ENCODE peak calls at places on chromosomes 2 and 18, in eight cellular contexts. One of them, this sample, is unnamed.

GRCh38 chr2:223101340-223102039 is 49.5 kb downstream of the KCNE4 start:
- DNase-seq in tibial artery: no peak
- DNase-seq in cardiac muscle cell: peak
- DNase-seq in brain microvascular endothelial cell: peak
- DNase-seq in fibroblast of mammary gland: peak
- DNase-seq in endothelial cell of umbilical vein: peak
- DNase-seq in WERI-Rb-1: peak
- DNase-seq in AG04449: no peak
- DNase-seq in this sample: peak

GRCh38 chr2:120520929-120521912 is 175.3 kb downstream of the INHBB start:
- DNase-seq in endothelial cell of umbilical vein: peak
- DNase-seq in WERI-Rb-1: peak
- DNase-seq in tibial artery: no peak
- DNase-seq in AG04449: no peak
- DNase-seq in brain microvascular endothelial cell: peak
- DNase-seq in fibroblast of mammary gland: peak
- DNase-seq in cardiac muscle cell: peak
- DNase-seq in this sample: peak

GRCh38 chr2:235002198-235003095 is 50.6 kb downstream of the SH3BP4 start:
- DNase-seq in cardiac muscle cell: no peak
- DNase-seq in endothelial cell of umbilical vein: no peak
- DNase-seq in WERI-Rb-1: no peak
- DNase-seq in brain microvascular endothelial cell: no peak
- DNase-seq in fibroblast of mammary gland: peak
- DNase-seq in AG04449: no peak
- DNase-seq in tibial artery: no peak
- DNase-seq in this sample: no peak

GRCh38 chr18:28526196-28526595 is 349.3 kb upstream of the CDH2 start:
- DNase-seq in AG04449: no peak
- DNase-seq in fibroblast of mammary gland: no peak
- DNase-seq in brain microvascular endothelial cell: no peak
- DNase-seq in cardiac muscle cell: no peak
- DNase-seq in tibial artery: no peak
- DNase-seq in endothelial cell of umbilical vein: no peak
- DNase-seq in WERI-Rb-1: no peak
- DNase-seq in this sample: no peak

GRCh38 chr2:128425216-128425615 is 106.5 kb upstream of the HS6ST1 start:
- DNase-seq in fibroblast of mammary gland: no peak
- DNase-seq in AG04449: no peak
- DNase-seq in cardiac muscle cell: no peak
- DNase-seq in tibial artery: no peak
- DNase-seq in WERI-Rb-1: peak
- DNase-seq in brain microvascular endothelial cell: no peak
- DNase-seq in endothelial cell of umbilical vein: no peak
- DNase-seq in this sample: no peak

GRCh38 chr2:54396107-54396506 is 60.0 kb upstream of the SPTBN1 start:
- DNase-seq in tibial artery: no peak
- DNase-seq in WERI-Rb-1: no peak
- DNase-seq in endothelial cell of umbilical vein: peak
- DNase-seq in cardiac muscle cell: no peak
- DNase-seq in AG04449: no peak
- DNase-seq in brain microvascular endothelial cell: peak
- DNase-seq in fibroblast of mammary gland: peak
- DNase-seq in this sample: peak

GRCh38 chr2:231218356-231218755 is 19.9 kb downstream of the ARMC9 start:
- DNase-seq in fibroblast of mammary gland: no peak
- DNase-seq in WERI-Rb-1: no peak
- DNase-seq in AG04449: no peak
- DNase-seq in brain microvascular endothelial cell: no peak
- DNase-seq in tibial artery: no peak
- DNase-seq in endothelial cell of umbilical vein: no peak
- DNase-seq in cardiac muscle cell: no peak
- DNase-seq in this sample: no peak

GRCh38 chr2:14140009-14140408 is 492.5 kb upstream of the LRATD1 start:
- DNase-seq in WERI-Rb-1: no peak
- DNase-seq in AG04449: no peak
- DNase-seq in endothelial cell of umbilical vein: no peak
- DNase-seq in fibroblast of mammary gland: no peak
- DNase-seq in brain microvascular endothelial cell: no peak
- DNase-seq in tibial artery: no peak
- DNase-seq in cardiac muscle cell: no peak
- DNase-seq in this sample: no peak

GRCh38 chr18:63022429-63023022 is 297.0 kb downstream of the BCL2 start:
- DNase-seq in endothelial cell of umbilical vein: no peak
- DNase-seq in AG04449: no peak
- DNase-seq in brain microvascular endothelial cell: no peak
- DNase-seq in fibroblast of mammary gland: no peak
- DNase-seq in cardiac muscle cell: peak
- DNase-seq in tibial artery: no peak
- DNase-seq in WERI-Rb-1: no peak
- DNase-seq in this sample: no peak

GRCh38 chr18:63028380-63028779 is 291.2 kb downstream of the BCL2 start:
- DNase-seq in tibial artery: no peak
- DNase-seq in endothelial cell of umbilical vein: no peak
- DNase-seq in cardiac muscle cell: no peak
- DNase-seq in brain microvascular endothelial cell: no peak
- DNase-seq in AG04449: no peak
- DNase-seq in fibroblast of mammary gland: no peak
- DNase-seq in WERI-Rb-1: no peak
- DNase-seq in this sample: no peak

DNA sequence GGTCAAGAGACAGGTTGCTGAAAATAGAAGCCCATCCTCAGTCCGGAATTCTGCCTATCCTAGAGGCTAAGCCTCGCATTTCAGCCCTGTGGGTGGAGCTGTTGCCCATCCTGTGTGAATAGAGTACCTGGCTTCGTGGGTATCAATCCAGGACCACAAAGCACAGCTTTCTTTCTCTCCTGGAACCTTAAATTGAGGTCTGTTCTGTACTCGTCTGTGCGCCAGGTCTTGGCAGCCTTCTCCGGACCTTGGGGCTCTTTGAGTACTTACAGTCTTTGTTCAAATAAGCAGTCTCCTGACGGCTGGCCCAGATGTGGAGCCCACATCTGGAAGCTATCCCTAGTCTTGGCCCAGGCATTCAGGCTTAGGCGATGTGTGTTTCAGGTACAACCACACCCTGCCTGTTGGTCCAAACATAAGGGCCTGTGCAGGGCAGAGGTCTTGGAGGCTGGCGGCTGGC is 294.3 kb downstream of the BCL2 start:
- DNase-seq in cardiac muscle cell: peak
- DNase-seq in AG04449: no peak
- DNase-seq in tibial artery: no peak
- DNase-seq in fibroblast of mammary gland: peak
- DNase-seq in endothelial cell of umbilical vein: no peak
- DNase-seq in WERI-Rb-1: peak
- DNase-seq in brain microvascular endothelial cell: no peak
- DNase-seq in this sample: peak
- TF ChIP-seq CTCF in cardiac muscle cell: peak
- TF ChIP-seq CTCF in AG04449: no peak
- TF ChIP-seq CTCF in tibial artery: no peak
- TF ChIP-seq CTCF in fibroblast of mammary gland: peak
- TF ChIP-seq CTCF in endothelial cell of umbilical vein: no peak
- TF ChIP-seq CTCF in WERI-Rb-1: peak
- TF ChIP-seq CTCF in brain microvascular endothelial cell: peak
- TF ChIP-seq CTCF in this sample: peak

GRCh38 chr2:48469731-48470130 is 60.2 kb upstream of the STON1 start:
- DNase-seq in WERI-Rb-1: no peak
- DNase-seq in brain microvascular endothelial cell: no peak
- DNase-seq in fibroblast of mammary gland: no peak
- DNase-seq in endothelial cell of umbilical vein: no peak
- DNase-seq in cardiac muscle cell: no peak
- DNase-seq in tibial artery: no peak
- DNase-seq in AG04449: no peak
- DNase-seq in this sample: no peak

GRCh38 chr2:48474599-48475298 is 55.2 kb upstream of the STON1 start:
- DNase-seq in tibial artery: no peak
- DNase-seq in fibroblast of mammary gland: peak
- DNase-seq in cardiac muscle cell: peak
- DNase-seq in brain microvascular endothelial cell: no peak
- DNase-seq in AG04449: no peak
- DNase-seq in WERI-Rb-1: no peak
- DNase-seq in endothelial cell of umbilical vein: no peak
- DNase-seq in this sample: peak

GRCh38 chr2:48467637-48468036 is 62.3 kb upstream of the STON1 start:
- DNase-seq in tibial artery: no peak
- DNase-seq in endothelial cell of umbilical vein: no peak
- DNase-seq in fibroblast of mammary gland: peak
- DNase-seq in cardiac muscle cell: no peak
- DNase-seq in WERI-Rb-1: no peak
- DNase-seq in brain microvascular endothelial cell: no peak
- DNase-seq in AG04449: no peak
- DNase-seq in this sample: no peak

DNA sequence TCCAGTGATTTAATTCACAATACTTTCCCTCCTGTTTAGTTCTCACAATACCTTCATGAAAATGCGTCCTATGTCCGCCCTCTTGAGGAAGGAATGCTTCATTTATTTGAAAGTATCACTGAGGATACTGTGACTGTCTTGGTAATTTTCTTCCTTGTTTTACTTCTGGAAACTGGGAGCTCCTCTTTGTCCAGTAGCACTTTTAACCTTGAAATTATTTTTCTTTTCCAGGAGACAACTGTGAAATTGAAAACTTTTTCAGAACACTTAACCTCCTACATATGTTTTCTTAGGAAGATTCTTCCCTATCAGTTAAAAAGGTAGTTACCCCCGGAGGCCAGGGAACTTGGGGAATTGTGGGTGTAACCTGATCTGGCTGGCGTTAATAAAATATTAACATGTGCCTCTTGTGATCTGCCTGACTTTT is 58.9 kb upstream of the STON1 start:
- DNase-seq in fibroblast of mammary gland: peak
- DNase-seq in cardiac muscle cell: peak
- DNase-seq in tibial artery: no peak
- DNase-seq in endothelial cell of umbilical vein: peak
- DNase-seq in brain microvascular endothelial cell: peak
- DNase-seq in AG04449: no peak
- DNase-seq in WERI-Rb-1: peak
- DNase-seq in this sample: peak
- TF ChIP-seq CTCF in fibroblast of mammary gland: peak
- TF ChIP-seq CTCF in cardiac muscle cell: peak
- TF ChIP-seq CTCF in tibial artery: peak
- TF ChIP-seq CTCF in endothelial cell of umbilical vein: peak
- TF ChIP-seq CTCF in brain microvascular endothelial cell: peak
- TF ChIP-seq CTCF in AG04449: peak
- TF ChIP-seq CTCF in WERI-Rb-1: peak
- TF ChIP-seq CTCF in this sample: peak

GRCh38 chr2:161662373-161662772 is 38.2 kb downstream of the SLC4A10 start:
- DNase-seq in tibial artery: no peak
- DNase-seq in endothelial cell of umbilical vein: no peak
- DNase-seq in WERI-Rb-1: no peak
- DNase-seq in AG04449: no peak
- DNase-seq in cardiac muscle cell: no peak
- DNase-seq in brain microvascular endothelial cell: no peak
- DNase-seq in fibroblast of mammary gland: no peak
- DNase-seq in this sample: no peak
- TF ChIP-seq CTCF in tibial artery: no peak
- TF ChIP-seq CTCF in endothelial cell of umbilical vein: no peak
- TF ChIP-seq CTCF in WERI-Rb-1: no peak
- TF ChIP-seq CTCF in AG04449: no peak
- TF ChIP-seq CTCF in cardiac muscle cell: no peak
- TF ChIP-seq CTCF in brain microvascular endothelial cell: no peak
- TF ChIP-seq CTCF in fibroblast of mammary gland: no peak
- TF ChIP-seq CTCF in this sample: no peak

GRCh38 chr2:37196320-37197195 is at the start of gene CEBPZOS:
- DNase-seq in AG04449: no peak
- DNase-seq in cardiac muscle cell: peak
- DNase-seq in tibial artery: peak
- DNase-seq in endothelial cell of umbilical vein: peak
- DNase-seq in brain microvascular endothelial cell: peak
- DNase-seq in WERI-Rb-1: peak
- DNase-seq in fibroblast of mammary gland: peak
- DNase-seq in this sample: peak
- TF ChIP-seq CTCF in AG04449: no peak
- TF ChIP-seq CTCF in cardiac muscle cell: no peak
- TF ChIP-seq CTCF in tibial artery: no peak
- TF ChIP-seq CTCF in endothelial cell of umbilical vein: no peak
- TF ChIP-seq CTCF in brain microvascular endothelial cell: no peak
- TF ChIP-seq CTCF in WERI-Rb-1: no peak
- TF ChIP-seq CTCF in fibroblast of mammary gland: no peak
- TF ChIP-seq CTCF in this sample: no peak

GRCh38 chr2:64325852-64326577 is 127.9 kb upstream of the LGALSL start:
- DNase-seq in fibroblast of mammary gland: no peak
- DNase-seq in endothelial cell of umbilical vein: no peak
- DNase-seq in brain microvascular endothelial cell: no peak
- DNase-seq in WERI-Rb-1: peak
- DNase-seq in AG04449: no peak
- DNase-seq in cardiac muscle cell: no peak
- DNase-seq in tibial artery: no peak
- DNase-seq in this sample: no peak

GRCh38 chr2:64326578-64327050 is 127.3 kb upstream of the LGALSL start:
- DNase-seq in WERI-Rb-1: peak
- DNase-seq in fibroblast of mammary gland: no peak
- DNase-seq in brain microvascular endothelial cell: no peak
- DNase-seq in endothelial cell of umbilical vein: no peak
- DNase-seq in tibial artery: no peak
- DNase-seq in AG04449: no peak
- DNase-seq in cardiac muscle cell: no peak
- DNase-seq in this sample: no peak

GRCh38 chr2:64327129-64327509 is 126.8 kb upstream of the LGALSL start:
- DNase-seq in brain microvascular endothelial cell: no peak
- DNase-seq in fibroblast of mammary gland: no peak
- DNase-seq in endothelial cell of umbilical vein: no peak
- DNase-seq in WERI-Rb-1: no peak
- DNase-seq in cardiac muscle cell: no peak
- DNase-seq in tibial artery: no peak
- DNase-seq in AG04449: no peak
- DNase-seq in this sample: no peak

GRCh38 chr2:64328415-64328722 is 125.6 kb upstream of the LGALSL start:
- DNase-seq in WERI-Rb-1: peak
- DNase-seq in AG04449: no peak
- DNase-seq in brain microvascular endothelial cell: no peak
- DNase-seq in cardiac muscle cell: peak
- DNase-seq in endothelial cell of umbilical vein: no peak
- DNase-seq in fibroblast of mammary gland: no peak
- DNase-seq in tibial artery: no peak
- DNase-seq in this sample: no peak

DNA sequence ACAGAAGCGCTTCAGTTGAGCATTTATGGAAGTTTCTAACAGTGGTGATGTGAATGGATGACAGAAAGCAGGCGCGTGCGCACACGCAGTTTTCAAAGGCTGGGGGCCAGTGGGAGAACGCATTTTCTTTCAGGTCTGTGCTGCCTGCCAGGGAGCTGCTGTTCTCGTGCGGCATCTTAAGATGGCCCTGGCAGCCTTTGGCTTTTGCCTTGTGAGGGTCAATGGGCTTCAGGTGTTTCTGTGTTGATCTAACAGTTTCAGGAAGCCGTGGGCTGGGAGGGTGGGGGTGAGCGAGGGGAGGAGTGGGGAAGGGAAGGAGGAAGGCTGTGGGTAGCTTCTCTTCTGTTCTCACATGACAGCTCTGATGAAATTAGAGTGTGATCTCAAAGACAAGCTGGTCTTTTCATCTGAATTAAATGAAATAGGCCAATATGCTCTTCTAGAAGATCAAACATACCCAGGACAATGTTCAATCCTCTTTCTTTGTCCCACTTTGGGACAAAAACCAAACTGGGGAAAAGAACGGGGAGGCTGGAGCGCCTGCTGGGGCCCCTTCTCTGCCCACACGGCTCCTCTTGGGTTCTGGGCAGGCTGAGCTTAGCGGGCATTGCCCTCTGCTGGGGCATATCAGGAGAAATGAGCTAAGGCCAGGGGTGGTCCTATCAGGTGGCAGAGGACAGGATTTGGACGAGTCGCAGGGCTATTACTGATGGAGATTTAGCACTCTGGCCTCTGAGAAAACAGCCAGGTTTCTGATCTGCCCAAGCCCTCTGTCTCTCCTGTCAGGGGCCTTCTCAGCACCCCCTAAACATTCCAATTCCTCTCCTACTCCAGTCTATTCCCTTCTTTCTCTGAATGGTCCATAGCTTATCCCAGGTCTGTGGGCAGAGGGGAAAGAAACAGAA is 126.2 kb upstream of the LGALSL start:
- DNase-seq in fibroblast of mammary gland: peak
- DNase-seq in brain microvascular endothelial cell: no peak
- DNase-seq in WERI-Rb-1: peak
- DNase-seq in cardiac muscle cell: peak
- DNase-seq in endothelial cell of umbilical vein: peak
- DNase-seq in AG04449: no peak
- DNase-seq in tibial artery: peak
- DNase-seq in this sample: peak
- TF ChIP-seq CTCF in fibroblast of mammary gland: peak
- TF ChIP-seq CTCF in brain microvascular endothelial cell: peak
- TF ChIP-seq CTCF in WERI-Rb-1: peak
- TF ChIP-seq CTCF in cardiac muscle cell: peak
- TF ChIP-seq CTCF in endothelial cell of umbilical vein: peak
- TF ChIP-seq CTCF in AG04449: peak
- TF ChIP-seq CTCF in tibial artery: peak
- TF ChIP-seq CTCF in this sample: peak